ENCODE peak calls at places on chromosome X, in seven cellular contexts. E is transverse colon, L is kidney, F is left lung, N is GM23248, A is OCI-LY7, S is SJSA1. H is an unnamed sample. For H3K9me3, the result is how much of the 10 kb centered on the place peaks cover.

GRCh38 chrX:20026278-20026677 is 35.4 kb upstream of the BCLAF3 start:
- DNase-seq in S (no peak), N (peak), F (no peak), E (no peak), A (no peak), L (no peak), H (no peak)

GRCh38 chrX:143854006-143854405 is 29.9 kb upstream of the UBE2NL start:
- DNase-seq in F (no peak), L (no peak), S (no peak), A (no peak), E (no peak), N (peak), H (no peak)

GRCh38 chrX:120664081-120664480 is 34.2 kb upstream of the C1GALT1C1 start:
- DNase-seq in N (peak), S (peak), E (no peak), L (no peak), F (no peak), A (peak), H (peak)

GRCh38 chrX:9940397-9940796 is 26.8 kb upstream of the CLDN34 start:
- DNase-seq in S (no peak), L (no peak), N (peak), A (no peak), F (no peak), E (no peak), H (no peak)

GRCh38 chrX:46184749-46185148 is 360.5 kb downstream of the ZNF674 start:
- DNase-seq in A (no peak), L (no peak), E (no peak), S (no peak), F (no peak), N (peak), H (no peak)

GRCh38 chrX:139967300-139967699 is 2.0 kb upstream of the CXorf66 start:
- DNase-seq in E (peak), A (peak), L (no peak), N (peak), S (no peak), F (no peak), H (no peak)

GRCh38 chrX:68832516-68833447 is 4.0 kb downstream of the EFNB1 start:
- DNase-seq in F (no peak), N (no peak), A (no peak), L (no peak), E (no peak), S (no peak), H (no peak)

GRCh38 chrX:14832151-14832550 is 40.7 kb downstream of the FANCB start:
- DNase-seq in A (no peak), F (no peak), S (peak), E (no peak), L (no peak), N (peak), H (no peak)

GRCh38 chrX:110734894-110735541 is 60.6 kb downstream of the CHRDL1 start:
- DNase-seq in L (no peak), F (no peak), N (peak), E (no peak), A (no peak), S (peak), H (no peak)

GRCh38 chrX:154419688-154420401 is 8.5 kb downstream of the TAFAZZIN start:
- DNase-seq in E (no peak), A (no peak), F (no peak), S (no peak), N (no peak), L (no peak), H (no peak)

GRCh38 chrX:130263016-130263415 is 5.7 kb downstream of the ZNF280C start:
- DNase-seq in L (no peak), A (no peak), F (no peak), E (no peak), N (peak), S (no peak), H (no peak)

GRCh38 chrX:40158036-40158706 is 60.4 kb upstream of the BCOR start:
- DNase-seq in F (no peak), S (peak), N (peak), L (no peak), A (peak), E (no peak), H (no peak)

GRCh38 chrX:129876734-129877395 is 29.1 kb upstream of the UTP14A start:
- DNase-seq in L (no peak), E (no peak), F (no peak), A (no peak), S (peak), N (peak), H (no peak)

GRCh38 chrX:81377329-81377728 is 175.4 kb downstream of the SH3BGRL start:
- DNase-seq in S (no peak), N (peak), E (no peak), A (peak), L (no peak), F (no peak), H (peak)

GRCh38 chrX:78979789-78980464 is 34.7 kb downstream of the P2RY10 start:
- DNase-seq in E (no peak), L (no peak), A (peak), F (no peak), S (peak), N (peak), H (no peak)

GRCh38 chrX:2928127-2928582 is 984 bp downstream of the ARSD start:
- DNase-seq in N (peak), L (peak), A (no peak), F (peak), S (no peak), E (peak), H (no peak)

GRCh38 chrX:24259544-24260240 is 54.2 kb downstream of the SUPT20HL2 start:
- DNase-seq in F (no peak), E (peak), N (peak), L (no peak), A (peak), S (peak), H (peak)

GRCh38 chrX:42577936-42578335 is 200.0 kb downstream of the PPP1R2C start:
- DNase-seq in N (no peak), L (no peak), A (peak), S (no peak), E (no peak), F (no peak), H (no peak)

GRCh38 chrX:108217877-108218276 is 126.3 kb downstream of the ATG4A start:
- DNase-seq in L (no peak), S (no peak), A (no peak), F (no peak), N (no peak), E (no peak), H (no peak)

GRCh38 chrX:121036951-121037350 is 10.5 kb upstream of the GLUD2 start:
- DNase-seq in L (no peak), N (no peak), A (no peak), S (no peak), F (no peak), E (no peak), H (no peak)

GRCh38 chrX:94256396-94256795 is 582.4 kb downstream of the FAM133A start:
- DNase-seq in A (no peak), E (no peak), S (no peak), F (no peak), L (no peak), N (no peak), H (no peak)

GRCh38 chrX:39653656-39654055 is 444.1 kb downstream of the BCOR start:
- DNase-seq in N (no peak), F (no peak), S (no peak), E (no peak), L (no peak), A (no peak), H (no peak)

GRCh38 chrX:20829665-20830481 is 544.3 kb upstream of the CNKSR2 start:
- DNase-seq in A (no peak), E (no peak), S (peak), L (no peak), F (no peak), N (peak), H (no peak)

GRCh38 chrX:118199997-118200396 is 83.4 kb upstream of the KLHL13 start:
- DNase-seq in A (no peak), N (no peak), L (no peak), F (no peak), E (no peak), S (no peak), H (no peak)

GRCh38 chrX:64229145-64229544 is 1.3 kb downstream of the ASB12 start:
- DNase-seq in A (no peak), L (no peak), S (no peak), E (peak), F (no peak), N (no peak), H (no peak)

GRCh38 chrX:20487227-20487626 is 220.5 kb upstream of the RPS6KA3 start:
- DNase-seq in N (peak), L (no peak), S (no peak), A (no peak), F (no peak), E (no peak), H (no peak)

GRCh38 chrX:53241558-53241957 is 16.6 kb upstream of the KDM5C start:
- DNase-seq in A (no peak), F (no peak), L (no peak), E (no peak), N (no peak), S (no peak), H (no peak)

GRCh38 chrX:72101597-72102037 is 30.1 kb downstream of the RTL5 start:
- DNase-seq in F (no peak), A (no peak), E (no peak), N (no peak), L (no peak), S (no peak), H (no peak)

GRCh38 chrX:104113237-104113965 is 1.1 kb downstream of the ZCCHC18 start:
- DNase-seq in N (peak), F (no peak), E (peak), A (peak), S (peak), L (peak), H (peak)

GRCh38 chrX:11968470-11968869 is 169.8 kb upstream of the FRMPD4 start:
- DNase-seq in S (no peak), F (no peak), E (no peak), A (no peak), L (no peak), N (no peak), H (no peak)

GRCh38 chrX:134520860-134521390 is 61.0 kb downstream of the HPRT1 start:
- DNase-seq in L (no peak), N (peak), A (peak), E (peak), F (no peak), S (peak), H (no peak)

GRCh38 chrX:110394653-110395052 is 36.0 kb downstream of the RTL9 start:
- DNase-seq in N (peak), E (no peak), A (no peak), S (no peak), F (no peak), L (no peak), H (no peak)

GRCh38 chrX:104330966-104331365 is 76.2 kb upstream of the ESX1 start:
- DNase-seq in N (peak), E (no peak), L (no peak), F (no peak), S (peak), A (no peak), H (no peak)

GRCh38 chrX:54044877-54045328 is 630 bp upstream of the PHF8 start:
- DNase-seq in N (no peak), S (no peak), A (no peak), F (no peak), L (no peak), E (no peak), H (no peak)

GRCh38 chrX:150547511-150548115 is 20.8 kb upstream of the MTM1 start:
- DNase-seq in S (no peak), L (peak), F (peak), E (peak), A (no peak), N (peak), H (no peak)

GRCh38 chrX:1207496-1208025 is 4.9 kb downstream of the CRLF2 start:
- DNase-seq in N (no peak), F (no peak), E (no peak), A (no peak), L (no peak), S (no peak), H (no peak)
- H3K27ac ChIP-seq in N (no peak), F (no peak), E (no peak), A (peak), L (no peak), S (no peak), H (no peak)

GRCh38 chrX:55996649-55997048 is 235.5 kb upstream of the KLF8 start:
- DNase-seq in L (no peak), N (no peak), A (no peak), E (no peak), F (no peak), S (no peak), H (no peak)

GRCh38 chrX:56000729-56001128 is 231.4 kb upstream of the KLF8 start:
- DNase-seq in N (no peak), E (no peak), F (no peak), L (no peak), S (no peak), A (no peak), H (no peak)

DNA sequence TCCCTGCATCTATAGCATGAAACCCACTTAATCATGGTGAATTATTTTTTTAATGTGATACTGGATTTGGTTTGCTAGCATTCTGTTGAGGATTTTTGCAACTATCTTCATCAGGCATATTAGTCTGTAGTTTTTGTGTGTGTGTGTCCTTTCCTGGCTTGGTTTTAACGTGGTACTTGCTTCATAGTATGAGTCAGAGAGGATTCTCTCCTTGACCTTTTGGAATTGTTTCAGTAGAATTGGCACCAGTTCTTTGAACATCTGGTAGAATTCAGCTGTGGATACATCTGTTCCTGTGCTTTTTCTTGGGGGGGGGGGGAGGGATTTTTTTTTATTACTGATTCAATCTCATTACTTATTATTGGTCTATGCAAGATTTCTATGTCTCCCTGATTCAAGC is 232.0 kb upstream of the KLF8 start:
- DNase-seq in E (no peak), S (no peak), A (no peak), L (no peak), F (no peak), N (peak), H (no peak)
- H3K9me3 ChIP-seq in E (under half), S (under half), A (under half), L (under half), F (under half), N (under half), H (under half)

DNA sequence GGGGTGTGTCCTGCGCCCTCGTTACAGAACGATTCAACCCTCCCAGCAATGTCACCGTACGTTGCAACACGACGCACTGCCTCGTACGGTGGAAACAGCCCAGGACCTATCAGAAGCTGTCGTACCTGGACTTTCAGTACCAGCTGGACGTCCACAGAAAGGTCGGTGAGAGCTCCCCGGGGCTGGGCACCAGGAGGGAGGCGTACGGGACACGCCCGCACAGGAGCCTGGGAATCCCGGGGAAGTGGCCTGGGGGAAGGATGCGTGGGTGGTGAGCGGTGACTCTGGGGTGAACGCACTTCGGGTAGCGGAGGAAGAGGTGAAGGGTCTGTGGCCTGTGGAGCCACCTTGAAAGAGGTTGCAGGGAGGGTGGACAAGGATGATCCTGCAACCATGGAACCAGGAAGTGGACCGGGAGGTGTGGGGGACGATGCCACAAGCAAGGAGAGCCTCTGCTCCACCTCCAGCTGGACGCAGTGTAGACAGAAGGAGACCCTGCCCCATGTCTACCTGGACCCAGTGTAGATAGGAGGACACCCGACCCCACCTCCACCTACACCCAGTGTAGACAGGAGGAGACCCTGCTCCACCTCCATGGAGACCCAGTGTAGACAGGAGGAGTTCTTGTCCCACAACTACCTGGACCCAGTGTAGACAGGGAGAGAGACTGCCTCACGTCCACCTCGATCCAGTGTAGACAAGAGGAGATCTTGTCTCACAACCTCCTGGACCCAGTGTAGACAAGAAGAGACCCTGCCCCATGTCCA is 25.9 kb downstream of the CSF2RA start:
- DNase-seq in N (no peak), A (no peak), S (no peak), E (no peak), L (peak), F (no peak), H (no peak)
- H3K27ac ChIP-seq in N (no peak), A (no peak), S (no peak), E (no peak), L (no peak), F (no peak), H (no peak)

GRCh38 chrX:49846004-49846403 is 16.9 kb downstream of the PAGE4 start:
- DNase-seq in F (no peak), S (no peak), L (no peak), A (no peak), E (no peak), N (no peak), H (no peak)

GRCh38 chrX:49848275-49848674 is 19.2 kb downstream of the PAGE4 start:
- DNase-seq in S (no peak), F (no peak), N (no peak), A (no peak), L (no peak), E (no peak), H (no peak)

GRCh38 chrX:49842603-49843002 is 13.5 kb downstream of the PAGE4 start:
- DNase-seq in E (no peak), F (no peak), L (no peak), N (no peak), A (no peak), S (no peak), H (no peak)

GRCh38 chrX:49846545-49846944 is 17.4 kb downstream of the PAGE4 start:
- DNase-seq in A (no peak), N (no peak), E (no peak), F (no peak), S (no peak), L (no peak), H (no peak)

DNA sequence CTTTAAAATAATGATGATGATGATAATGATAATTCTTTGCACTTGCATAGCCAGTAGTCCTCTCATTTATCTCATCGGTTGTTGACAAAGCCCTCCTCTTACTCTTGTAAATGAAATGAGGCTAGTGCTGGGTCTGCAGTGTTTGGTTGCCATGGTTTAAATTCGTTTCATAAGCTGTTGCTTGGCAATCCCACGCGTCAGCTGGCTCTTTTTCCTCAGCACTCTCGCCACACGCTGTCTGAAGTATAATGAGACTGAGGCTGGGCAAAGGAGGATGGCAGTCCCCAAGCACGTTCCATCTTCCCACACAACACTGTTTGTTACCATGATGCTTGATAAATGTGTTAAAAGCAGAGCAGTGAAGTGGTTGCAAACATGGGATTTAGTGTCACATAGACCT is 15.5 kb downstream of the PAGE4 start:
- DNase-seq in F (no peak), N (no peak), L (no peak), A (no peak), S (no peak), E (no peak), H (no peak)
- H3K9me3 ChIP-seq in F (under half), N (under half), L (under half), A (under half), S (under half), E (under half), H (under half)

GRCh38 chrX:136195247-136195646 is 47.9 kb downstream of the FHL1 start:
- DNase-seq in F (no peak), E (no peak), A (no peak), S (no peak), L (no peak), N (no peak), H (no peak)

GRCh38 chrX:136198010-136198409 is 50.7 kb downstream of the FHL1 start:
- DNase-seq in N (no peak), A (no peak), F (no peak), E (no peak), S (no peak), L (no peak), H (no peak)

GRCh38 chrX:136198678-136199243 is 51.4 kb downstream of the FHL1 start:
- DNase-seq in E (no peak), F (no peak), S (no peak), A (no peak), N (no peak), L (no peak), H (no peak)

GRCh38 chrX:136194546-136194945 is 47.2 kb downstream of the FHL1 start:
- DNase-seq in S (no peak), A (no peak), E (no peak), F (no peak), L (no peak), N (no peak), H (no peak)

GRCh38 chrX:136196691-136197155 is 49.4 kb downstream of the FHL1 start:
- DNase-seq in F (no peak), N (no peak), S (no peak), L (no peak), E (no peak), A (no peak), H (no peak)
- H3K27ac ChIP-seq in F (peak), N (no peak), S (no peak), L (no peak), E (peak), A (no peak), H (no peak)

GRCh38 chrX:13066391-13066790 is 22.0 kb upstream of the FAM9C start:
- DNase-seq in L (no peak), F (no peak), A (no peak), N (no peak), E (no peak), S (no peak), H (no peak)
- H3K9me3 ChIP-seq in L (under half), F (under half), A (under half), N (under half), E (under half), S (under half), H (under half)

GRCh38 chrX:47707031-47707780 is 48.2 kb upstream of the UXT start:
- DNase-seq in S (no peak), F (no peak), A (no peak), E (no peak), L (no peak), N (peak), H (no peak)
- H3K27ac ChIP-seq in S (no peak), F (no peak), A (no peak), E (no peak), L (no peak), N (peak), H (no peak)

DNA sequence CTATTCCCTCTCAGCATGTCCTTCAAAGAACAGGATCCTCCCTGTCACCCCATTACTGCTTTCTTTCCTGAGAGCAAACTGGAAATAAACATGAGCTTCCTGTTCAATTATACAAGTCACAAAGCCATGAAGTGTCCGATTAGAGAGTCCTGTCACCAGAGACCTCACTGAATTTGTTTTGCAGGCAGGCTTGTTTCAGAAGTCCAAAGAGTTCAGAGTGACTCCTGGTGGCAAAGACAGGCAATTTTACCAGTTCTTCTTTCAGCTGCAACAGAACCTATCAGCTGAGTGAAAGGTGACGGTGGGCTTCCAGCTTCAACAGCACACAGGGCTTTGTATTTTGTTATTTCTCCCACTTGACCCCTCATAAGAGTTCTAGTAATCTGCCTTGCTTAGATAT is 6.4 kb downstream of the ELK1 start:
- DNase-seq in N (peak), L (no peak), F (no peak), A (no peak), S (no peak), E (no peak), H (peak)
- H3K9me3 ChIP-seq in N (under half), L (under half), F (under half), A (under half), S (under half), E (under half), H (under half)